ENCODE peak calls at places on chromosomes 4 and X, in four cellular contexts. P is PC-3, Q is K562, W is HCT116. O is an unnamed sample.

GRCh38 chr4:88188738-88189417 is 30.4 kb upstream of the ABCG2 start:
- DNase-seq in P (no peak), Q (no peak), W (no peak), O (no peak)

GRCh38 chr4:184503869-184504300 is 29.5 kb upstream of the IRF2 start:
- DNase-seq in P (no peak), Q (no peak), W (no peak), O (no peak)

GRCh38 chrX:148811236-148811635 is 310.8 kb downstream of the AFF2 start:
- DNase-seq in P (no peak), Q (no peak), W (no peak), O (no peak)

GRCh38 chr4:120755864-120756263 is 166.7 kb downstream of the PRDM5 start:
- DNase-seq in P (no peak), Q (no peak), W (no peak), O (no peak)

GRCh38 chr4:48801739-48802138 is 21.7 kb upstream of the FRYL start:
- DNase-seq in P (peak; percentile 71), Q (no peak), W (no peak), O (no peak)

GRCh38 chrX:74090049-74090448 is 213.9 kb upstream of the ZCCHC13 start:
- DNase-seq in P (no peak), Q (no peak), W (no peak), O (no peak)

GRCh38 chrX:151019837-151020236 is 36.7 kb downstream of the HMGB3 start:
- DNase-seq in P (peak; percentile 13), Q (no peak), W (no peak), O (no peak)

GRCh38 chr4:31458813-31459212 is 738.6 kb downstream of the PCDH7 start:
- DNase-seq in P (no peak), Q (no peak), W (no peak), O (no peak)

GRCh38 chr4:81040175-81040659 is 9.7 kb downstream of the BMP3 start:
- DNase-seq in P (peak; percentile 75), Q (peak; percentile 22), W (no peak), O (no peak)

GRCh38 chr4:77872723-77873435 is 10.2 kb downstream of the MRPL1 start:
- DNase-seq in P (no peak), Q (no peak), W (no peak), O (no peak)

GRCh38 chrX:65035451-65035779 is 59.2 kb upstream of the ZC4H2 start:
- DNase-seq in P (peak; percentile 36), Q (peak; percentile 8), W (no peak), O (peak; percentile 76)

GRCh38 chrX:145405012-145405411 is 157.7 kb downstream of the SPANXN1 start:
- DNase-seq in P (peak; percentile 62), Q (peak; percentile 8), W (peak; percentile 1), O (peak; percentile 63)

GRCh38 chr4:149120331-149121014 is 678.3 kb upstream of the NR3C2 start:
- DNase-seq in P (no peak), Q (no peak), W (no peak), O (no peak)

GRCh38 chrX:134774190-134775048 is 116.1 kb upstream of the PLAC1 start:
- DNase-seq in P (no peak), Q (no peak), W (no peak), O (no peak)

GRCh38 chrX:40331353-40331752 is 233.6 kb upstream of the BCOR start:
- DNase-seq in P (no peak), Q (no peak), W (no peak), O (no peak)

GRCh38 chr4:96992443-96992842 is 1150.8 kb downstream of the STPG2 start:
- DNase-seq in P (no peak), Q (no peak), W (no peak), O (no peak)

GRCh38 chr4:21507439-21507838 is 441.1 kb downstream of the KCNIP4 start:
- DNase-seq in P (peak; percentile 21), Q (no peak), W (no peak), O (peak; percentile 46)

GRCh38 chr4:139555705-139556070 is 331 bp downstream of the SETD7 start:
- DNase-seq in P (no peak), Q (no peak), W (no peak), O (no peak)

GRCh38 chr4:79576480-79576803 is 168.4 kb upstream of the GK2 start:
- DNase-seq in P (peak; percentile 60), Q (peak; percentile 27), W (no peak), O (no peak)

GRCh38 chrX:130261494-130261893 is 7.2 kb downstream of the ZNF280C start:
- DNase-seq in P (no peak), Q (no peak), W (no peak), O (no peak)

GRCh38 chr4:110837896-110838450 is 215.1 kb upstream of the PITX2 start:
- DNase-seq in P (no peak), Q (no peak), W (no peak), O (no peak)

GRCh38 chrX:19361701-19362100 is 18.0 kb downstream of the PDHA1 start:
- DNase-seq in P (no peak), Q (no peak), W (no peak), O (no peak)

GRCh38 chr4:120874792-120875774 is 47.4 kb downstream of the PRDM5 start:
- DNase-seq in P (no peak), Q (no peak), W (no peak), O (peak; percentile 60)

GRCh38 chrX:100658936-100659335 is 14.9 kb downstream of the SRPX2 start:
- DNase-seq in P (no peak), Q (no peak), W (no peak), O (no peak)

GRCh38 chr4:121656269-121656641 is 40.5 kb downstream of the ANXA5 start:
- DNase-seq in P (peak; percentile 62), Q (peak; percentile 42), W (peak; percentile 65), O (peak; percentile 71)

GRCh38 chr4:80017125-80017854 is 55.7 kb downstream of the ANTXR2 start:
- DNase-seq in P (peak; percentile 91), Q (no peak), W (no peak), O (no peak)

GRCh38 chr4:66160606-66161005 is 490.3 kb upstream of the EPHA5 start:
- DNase-seq in P (peak; percentile 26), Q (no peak), W (no peak), O (no peak)

GRCh38 chr4:150133605-150134004 is 55.4 kb downstream of the DCLK2 start:
- DNase-seq in P (no peak), Q (no peak), W (no peak), O (no peak)

GRCh38 chr4:71259911-71260331 is 78.9 kb upstream of the SLC4A4 start:
- DNase-seq in P (no peak), Q (no peak), W (no peak), O (no peak)

GRCh38 chrX:9285342-9285771 is 179.5 kb upstream of the TBL1X start:
- DNase-seq in P (peak; percentile 32), Q (no peak), W (no peak), O (no peak)

GRCh38 chr4:56648245-56649151 is 32.6 kb downstream of the HOPX start:
- DNase-seq in P (no peak), Q (no peak), W (no peak), O (no peak)

GRCh38 chr4:111406036-111406435 is 739.2 kb upstream of the FAM241A start:
- DNase-seq in P (no peak), Q (no peak), W (no peak), O (no peak)

GRCh38 chrX:83077606-83078005 is 430.5 kb upstream of the POU3F4 start:
- DNase-seq in P (no peak), Q (no peak), W (no peak), O (no peak)

GRCh38 chr4:16597829-16598228 is 300.6 kb downstream of the LDB2 start:
- DNase-seq in P (peak; percentile 31), Q (no peak), W (no peak), O (no peak)

DNA sequence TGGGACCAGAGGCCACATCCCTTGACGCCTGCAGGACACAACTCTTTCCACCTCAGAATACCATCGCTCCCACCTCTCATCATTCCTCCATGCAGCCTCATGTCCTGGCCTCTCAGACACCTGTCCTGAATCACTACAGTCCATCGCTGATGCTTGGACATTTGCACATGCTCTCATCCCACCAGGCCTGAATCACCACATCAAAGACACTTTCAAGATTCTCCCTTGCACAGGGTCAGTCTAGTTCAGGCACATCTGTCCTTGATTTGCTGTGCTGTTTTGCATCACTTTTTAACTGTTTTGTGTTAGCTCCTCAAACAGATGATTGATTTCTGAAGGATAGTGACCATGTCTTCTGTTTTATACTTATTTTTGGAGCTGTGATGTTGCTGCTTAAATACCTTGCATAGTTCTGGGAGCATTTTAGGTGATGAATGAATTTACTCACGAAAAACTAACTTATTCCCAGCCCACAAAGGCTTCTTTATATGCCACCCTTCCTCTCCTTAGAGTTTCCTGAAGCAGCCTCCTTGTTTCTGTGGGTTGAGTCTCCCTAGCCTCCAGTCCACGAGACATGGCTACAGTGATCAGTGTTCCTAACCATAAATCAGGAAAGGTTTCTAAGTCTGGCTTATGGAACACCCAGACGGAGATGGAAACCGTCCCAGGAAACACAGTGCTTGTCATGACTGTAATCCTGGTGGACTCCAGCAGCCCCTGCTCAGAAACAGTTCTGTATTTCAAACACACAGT is 2.7 kb downstream of the FAM114A1 start:
- DNase-seq in P (no peak), Q (no peak), W (no peak), O (no peak)
- H3K9ac ChIP-seq in P (no peak overlapping the region), Q (no peak overlapping the region), W (no peak overlapping the region), O (no peak overlapping the region)

DNA sequence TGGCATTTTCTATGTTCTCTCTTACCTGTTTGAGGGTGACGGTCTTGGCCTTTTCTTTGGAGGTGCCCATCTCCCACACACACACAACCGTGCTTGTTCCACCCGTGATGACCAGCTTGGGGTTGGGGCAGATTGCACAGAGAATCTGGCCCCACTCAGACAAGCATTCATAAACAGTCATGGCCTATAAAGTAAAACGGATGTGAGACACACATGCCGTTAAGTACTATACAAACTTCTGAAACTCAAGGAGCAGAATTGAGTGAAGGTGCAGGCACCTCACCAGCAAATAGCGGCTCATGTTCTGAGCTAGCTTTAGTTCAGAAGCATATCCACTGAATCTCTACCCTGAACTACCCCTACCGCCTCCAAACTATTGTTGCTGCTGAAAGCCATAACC is 107.6 kb downstream of the CDS1 start:
- DNase-seq in P (peak; percentile 67), Q (no peak), W (no peak), O (no peak)
- H3K9ac ChIP-seq in P (peak overlapping the region; percentile 81), Q (no peak overlapping the region), W (peak overlapping the region; percentile 7), O (no peak overlapping the region)

GRCh38 chr4:25862411-25863346 is at the start of gene SEL1L3:
- DNase-seq in P (peak; percentile 27), Q (peak; percentile 84), W (no peak), O (peak; percentile 86)
- H3K9ac ChIP-seq in P (peak within 1 kb of the TSS; percentile 50), Q (peak within 1 kb of the TSS; percentile 96), W (peak within 1 kb of the TSS; percentile 76), O (no peak within 1 kb of the TSS)

DNA sequence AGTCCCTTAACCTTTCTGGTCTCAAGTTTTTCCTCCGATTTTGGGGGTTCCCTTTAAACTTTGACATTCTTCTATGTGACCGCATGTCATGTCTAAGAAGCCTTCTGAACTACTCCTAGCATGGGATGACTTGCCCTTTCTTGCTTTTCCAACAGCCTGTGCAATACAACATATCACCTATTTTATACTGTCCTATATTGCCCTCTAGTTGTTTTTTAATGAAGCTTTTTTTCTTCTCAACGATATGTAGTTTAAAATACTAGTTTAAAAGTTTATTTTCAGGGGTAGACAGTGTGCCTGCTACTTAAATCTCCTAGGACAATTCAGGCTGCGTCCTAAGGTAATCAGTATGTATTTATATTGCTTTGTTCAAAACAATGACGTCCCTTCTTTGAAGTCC is 1.0 kb upstream of the IGBP1 start:
- DNase-seq in P (peak; percentile 14), Q (peak; percentile 7), W (no peak), O (no peak)
- H3K9ac ChIP-seq in P (peak overlapping the region; percentile 83), Q (no peak overlapping the region), W (no peak overlapping the region), O (no peak overlapping the region)

GRCh38 chr4:53465291-53465690 is 87.8 kb downstream of the FIP1L1 start:
- DNase-seq in P (no peak), Q (no peak), W (no peak), O (no peak)
- H3K9ac ChIP-seq in P (no peak overlapping the region), Q (no peak overlapping the region), W (no peak overlapping the region), O (no peak overlapping the region)

O was measured in endodermal cell.